ENCODE peak calls at places on chromosomes 1 and 21, in nine cellular contexts. One of them, this sample, is unnamed.

GRCh38 chr1:214719207-214719606 is 116.2 kb downstream of the CENPF start:
- DNase-seq in IMR-90: peak
- DNase-seq in suprapubic skin: no peak
- DNase-seq in body of pancreas: no peak
- DNase-seq in A549: peak
- DNase-seq in sigmoid colon: no peak
- DNase-seq in spleen: no peak
- DNase-seq in adrenal gland: no peak
- DNase-seq in heart left ventricle: no peak
- DNase-seq in this sample: no peak

GRCh38 chr1:26614655-26615411 is 81.0 kb upstream of the ARID1A start:
- DNase-seq in body of pancreas: no peak
- DNase-seq in suprapubic skin: no peak
- DNase-seq in spleen: no peak
- DNase-seq in sigmoid colon: no peak
- DNase-seq in heart left ventricle: no peak
- DNase-seq in A549: no peak
- DNase-seq in IMR-90: no peak
- DNase-seq in adrenal gland: no peak
- DNase-seq in this sample: no peak

GRCh38 chr1:167618366-167618765 is 11.7 kb upstream of the RCSD1 start:
- DNase-seq in adrenal gland: no peak
- DNase-seq in A549: no peak
- DNase-seq in IMR-90: no peak
- DNase-seq in sigmoid colon: no peak
- DNase-seq in spleen: peak
- DNase-seq in body of pancreas: no peak
- DNase-seq in suprapubic skin: no peak
- DNase-seq in heart left ventricle: no peak
- DNase-seq in this sample: peak

GRCh38 chr1:154974808-154975408 is 427 bp downstream of the CKS1B start:
- DNase-seq in spleen: peak
- DNase-seq in A549: peak
- DNase-seq in suprapubic skin: peak
- DNase-seq in body of pancreas: peak
- DNase-seq in heart left ventricle: peak
- DNase-seq in IMR-90: peak
- DNase-seq in sigmoid colon: peak
- DNase-seq in adrenal gland: peak
- DNase-seq in this sample: peak

GRCh38 chr1:162976628-162977027 is 92.5 kb upstream of the RGS4 start:
- DNase-seq in A549: no peak
- DNase-seq in body of pancreas: no peak
- DNase-seq in heart left ventricle: no peak
- DNase-seq in spleen: no peak
- DNase-seq in suprapubic skin: no peak
- DNase-seq in IMR-90: no peak
- DNase-seq in adrenal gland: no peak
- DNase-seq in sigmoid colon: no peak
- DNase-seq in this sample: no peak

GRCh38 chr1:47189844-47190562 is at the start of gene PDZK1IP1:
- DNase-seq in heart left ventricle: peak
- DNase-seq in sigmoid colon: peak
- DNase-seq in IMR-90: peak
- DNase-seq in spleen: peak
- DNase-seq in suprapubic skin: peak
- DNase-seq in body of pancreas: peak
- DNase-seq in A549: peak
- DNase-seq in adrenal gland: peak
- DNase-seq in this sample: peak

GRCh38 chr1:107141491-107142369 is 891 bp downstream of the NTNG1 start:
- DNase-seq in sigmoid colon: no peak
- DNase-seq in IMR-90: peak
- DNase-seq in adrenal gland: no peak
- DNase-seq in A549: peak
- DNase-seq in suprapubic skin: no peak
- DNase-seq in heart left ventricle: no peak
- DNase-seq in body of pancreas: no peak
- DNase-seq in spleen: peak
- DNase-seq in this sample: no peak

GRCh38 chr1:189597083-189597482 is 880.6 kb downstream of the BRINP3 start:
- DNase-seq in adrenal gland: no peak
- DNase-seq in A549: peak
- DNase-seq in suprapubic skin: no peak
- DNase-seq in sigmoid colon: no peak
- DNase-seq in IMR-90: no peak
- DNase-seq in body of pancreas: no peak
- DNase-seq in heart left ventricle: no peak
- DNase-seq in spleen: no peak
- DNase-seq in this sample: no peak

GRCh38 chr1:200428482-200429205 is 18.8 kb upstream of the ZNF281 start:
- DNase-seq in sigmoid colon: no peak
- DNase-seq in A549: no peak
- DNase-seq in body of pancreas: no peak
- DNase-seq in heart left ventricle: no peak
- DNase-seq in spleen: no peak
- DNase-seq in IMR-90: peak
- DNase-seq in adrenal gland: no peak
- DNase-seq in suprapubic skin: no peak
- DNase-seq in this sample: no peak

GRCh38 chr1:201362906-201363305 is 14.6 kb downstream of the TNNT2 start:
- DNase-seq in body of pancreas: no peak
- DNase-seq in suprapubic skin: peak
- DNase-seq in adrenal gland: no peak
- DNase-seq in IMR-90: no peak
- DNase-seq in A549: no peak
- DNase-seq in spleen: peak
- DNase-seq in sigmoid colon: no peak
- DNase-seq in heart left ventricle: peak
- DNase-seq in this sample: no peak

GRCh38 chr1:230114245-230114651 is 47.2 kb downstream of the GALNT2 start:
- DNase-seq in A549: no peak
- DNase-seq in heart left ventricle: no peak
- DNase-seq in suprapubic skin: no peak
- DNase-seq in body of pancreas: no peak
- DNase-seq in IMR-90: peak
- DNase-seq in adrenal gland: peak
- DNase-seq in sigmoid colon: no peak
- DNase-seq in spleen: no peak
- DNase-seq in this sample: peak

GRCh38 chr1:173406783-173407230 is 70.3 kb upstream of the PRDX6 start:
- DNase-seq in A549: no peak
- DNase-seq in adrenal gland: no peak
- DNase-seq in IMR-90: no peak
- DNase-seq in sigmoid colon: no peak
- DNase-seq in heart left ventricle: no peak
- DNase-seq in spleen: no peak
- DNase-seq in suprapubic skin: no peak
- DNase-seq in body of pancreas: no peak
- DNase-seq in this sample: no peak
- H3K4me3 ChIP-seq in A549: peak
- H3K4me3 ChIP-seq in adrenal gland: peak
- H3K4me3 ChIP-seq in IMR-90: no peak
- H3K4me3 ChIP-seq in sigmoid colon: no peak
- H3K4me3 ChIP-seq in heart left ventricle: peak
- H3K4me3 ChIP-seq in spleen: peak
- H3K4me3 ChIP-seq in suprapubic skin: no peak
- H3K4me3 ChIP-seq in body of pancreas: no peak
- H3K4me3 ChIP-seq in this sample: no peak

DNA sequence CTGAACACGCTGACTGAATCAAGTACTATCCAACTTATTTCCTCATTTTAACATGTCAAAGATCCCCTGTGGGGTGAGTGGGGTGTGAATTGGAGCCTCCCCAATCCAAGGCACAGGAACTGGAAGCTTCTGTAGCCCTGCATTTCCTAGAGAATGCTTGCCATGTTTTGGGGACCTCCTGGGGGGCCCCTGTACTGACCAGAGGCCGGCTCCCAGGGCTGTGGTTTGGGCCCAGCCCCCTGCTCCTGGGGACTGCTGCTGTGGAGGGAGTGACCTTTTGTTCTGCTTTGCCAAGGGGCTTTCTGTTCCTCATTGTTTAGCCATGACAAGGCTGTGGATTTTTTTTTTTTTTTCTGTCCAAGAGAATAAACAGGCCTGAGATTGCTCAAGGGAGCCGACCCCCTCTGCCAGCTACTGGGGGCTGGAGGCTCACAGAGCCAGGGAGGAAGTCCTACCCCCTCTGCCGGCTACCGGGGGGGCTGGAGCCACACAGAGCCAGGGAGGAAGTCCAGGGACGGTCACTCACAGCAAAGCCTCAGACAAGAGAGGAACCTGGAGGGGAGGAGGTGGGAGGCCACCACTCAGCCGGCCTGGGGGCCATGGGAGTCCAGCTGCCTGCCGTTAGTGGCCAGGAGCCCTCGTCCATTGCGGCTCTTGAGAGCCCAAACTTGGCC is 17.4 kb downstream of the TNFRSF1B start:
- DNase-seq in spleen: peak
- DNase-seq in heart left ventricle: peak
- DNase-seq in sigmoid colon: peak
- DNase-seq in IMR-90: peak
- DNase-seq in adrenal gland: peak
- DNase-seq in suprapubic skin: peak
- DNase-seq in body of pancreas: peak
- DNase-seq in A549: no peak
- DNase-seq in this sample: peak
- TF ChIP-seq POLR2A in spleen: peak
- TF ChIP-seq POLR2A in heart left ventricle: peak
- TF ChIP-seq POLR2A in sigmoid colon: no peak
- TF ChIP-seq POLR2A in IMR-90: peak
- TF ChIP-seq POLR2A in adrenal gland: peak
- TF ChIP-seq POLR2A in suprapubic skin: no peak
- TF ChIP-seq POLR2A in body of pancreas: peak
- TF ChIP-seq POLR2A in A549: no peak
- TF ChIP-seq POLR2A in this sample: no peak

GRCh38 chr1:41621791-41622190 is 137.3 kb upstream of the EDN2 start:
- DNase-seq in A549: no peak
- DNase-seq in adrenal gland: no peak
- DNase-seq in spleen: no peak
- DNase-seq in IMR-90: no peak
- DNase-seq in suprapubic skin: no peak
- DNase-seq in body of pancreas: no peak
- DNase-seq in heart left ventricle: no peak
- DNase-seq in sigmoid colon: peak
- DNase-seq in this sample: no peak

GRCh38 chr1:41623736-41624135 is 139.3 kb upstream of the EDN2 start:
- DNase-seq in body of pancreas: no peak
- DNase-seq in IMR-90: no peak
- DNase-seq in A549: no peak
- DNase-seq in sigmoid colon: peak
- DNase-seq in adrenal gland: no peak
- DNase-seq in suprapubic skin: no peak
- DNase-seq in heart left ventricle: no peak
- DNase-seq in spleen: no peak
- DNase-seq in this sample: no peak

GRCh38 chr1:41622402-41622801 is 137.9 kb upstream of the EDN2 start:
- DNase-seq in IMR-90: peak
- DNase-seq in body of pancreas: no peak
- DNase-seq in sigmoid colon: peak
- DNase-seq in heart left ventricle: no peak
- DNase-seq in suprapubic skin: no peak
- DNase-seq in spleen: no peak
- DNase-seq in A549: no peak
- DNase-seq in adrenal gland: no peak
- DNase-seq in this sample: no peak

GRCh38 chr1:41621256-41621655 is 136.8 kb upstream of the EDN2 start:
- DNase-seq in suprapubic skin: no peak
- DNase-seq in sigmoid colon: peak
- DNase-seq in spleen: no peak
- DNase-seq in A549: no peak
- DNase-seq in heart left ventricle: no peak
- DNase-seq in adrenal gland: no peak
- DNase-seq in IMR-90: no peak
- DNase-seq in body of pancreas: no peak
- DNase-seq in this sample: no peak

GRCh38 chr1:41622859-41623732 is 138.6 kb upstream of the EDN2 start:
- DNase-seq in suprapubic skin: no peak
- DNase-seq in heart left ventricle: no peak
- DNase-seq in IMR-90: peak
- DNase-seq in A549: no peak
- DNase-seq in spleen: no peak
- DNase-seq in sigmoid colon: peak
- DNase-seq in adrenal gland: no peak
- DNase-seq in body of pancreas: no peak
- DNase-seq in this sample: no peak
- H3K4me3 ChIP-seq in suprapubic skin: no peak
- H3K4me3 ChIP-seq in heart left ventricle: no peak
- H3K4me3 ChIP-seq in IMR-90: no peak
- H3K4me3 ChIP-seq in A549: no peak
- H3K4me3 ChIP-seq in spleen: no peak
- H3K4me3 ChIP-seq in sigmoid colon: no peak
- H3K4me3 ChIP-seq in adrenal gland: no peak
- H3K4me3 ChIP-seq in body of pancreas: no peak
- H3K4me3 ChIP-seq in this sample: no peak

DNA sequence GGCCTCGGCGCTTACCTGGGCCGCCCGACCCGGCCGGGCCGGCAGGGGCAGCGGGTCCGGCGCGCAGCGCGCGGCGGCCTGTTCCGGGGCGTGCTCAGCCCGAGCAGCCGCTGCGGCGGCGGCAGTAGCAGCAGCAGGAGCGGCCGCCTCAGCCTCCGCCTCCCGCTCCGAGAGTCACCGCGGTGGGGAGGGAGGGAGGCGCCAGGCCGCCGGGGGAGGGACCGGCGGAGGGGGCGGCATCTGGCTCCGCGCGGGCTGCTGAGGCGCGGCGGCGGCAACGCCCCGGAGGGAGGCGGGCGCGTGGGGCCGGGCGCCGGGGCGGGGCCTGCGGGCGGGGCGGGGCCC is at the start of gene CTNNBIP1:
- DNase-seq in A549: no peak
- DNase-seq in body of pancreas: no peak
- DNase-seq in IMR-90: no peak
- DNase-seq in heart left ventricle: no peak
- DNase-seq in adrenal gland: no peak
- DNase-seq in spleen: peak
- DNase-seq in suprapubic skin: no peak
- DNase-seq in sigmoid colon: no peak
- DNase-seq in this sample: no peak
- TF ChIP-seq POLR2A in A549: peak
- TF ChIP-seq POLR2A in body of pancreas: no peak
- TF ChIP-seq POLR2A in IMR-90: peak
- TF ChIP-seq POLR2A in heart left ventricle: peak
- TF ChIP-seq POLR2A in adrenal gland: no peak
- TF ChIP-seq POLR2A in spleen: peak
- TF ChIP-seq POLR2A in suprapubic skin: peak
- TF ChIP-seq POLR2A in sigmoid colon: no peak
- TF ChIP-seq POLR2A in this sample: no peak

DNA sequence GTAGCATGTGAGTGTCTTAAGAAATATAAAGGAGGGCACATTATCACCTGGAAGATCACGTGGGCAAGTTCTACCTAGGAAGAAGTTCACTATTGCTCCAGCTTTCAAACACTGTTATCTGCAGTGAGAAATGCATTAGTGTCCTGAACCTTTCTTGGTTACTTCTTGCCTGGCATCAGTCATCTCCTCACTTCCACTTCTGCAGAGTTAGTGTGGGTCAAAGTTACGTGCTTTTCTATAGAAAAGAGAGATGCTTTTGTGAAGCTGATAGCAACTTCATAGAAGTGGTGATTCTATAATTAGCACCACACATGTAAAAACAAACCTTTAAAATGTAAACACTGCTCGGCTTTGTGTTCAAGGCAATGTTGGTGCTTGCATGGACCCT is 57.2 kb downstream of the MRPS6 start:
- DNase-seq in sigmoid colon: no peak
- DNase-seq in body of pancreas: no peak
- DNase-seq in adrenal gland: no peak
- DNase-seq in A549: no peak
- DNase-seq in heart left ventricle: no peak
- DNase-seq in IMR-90: no peak
- DNase-seq in suprapubic skin: no peak
- DNase-seq in spleen: no peak
- DNase-seq in this sample: no peak
- H3K4me3 ChIP-seq in sigmoid colon: no peak
- H3K4me3 ChIP-seq in body of pancreas: no peak
- H3K4me3 ChIP-seq in adrenal gland: no peak
- H3K4me3 ChIP-seq in A549: no peak
- H3K4me3 ChIP-seq in heart left ventricle: no peak
- H3K4me3 ChIP-seq in IMR-90: no peak
- H3K4me3 ChIP-seq in suprapubic skin: no peak
- H3K4me3 ChIP-seq in spleen: no peak
- H3K4me3 ChIP-seq in this sample: no peak